ENCODE peak calls at places on chromosome 1, in six cellular contexts. One of them, this sample, is unnamed.

GRCh38 chr1:9716404-9717192 is 65.1 kb downstream of the PIK3CD start:
- DNase-seq in IMR-90: no peak
- DNase-seq in ELF-1: no peak
- DNase-seq in fibroblast of gingiva: no peak
- DNase-seq in AG04449: no peak
- DNase-seq in effector memory CD4-positive, alpha-beta T cell: no peak
- DNase-seq in this sample: no peak

GRCh38 chr1:25641931-25642611 is 25.5 kb downstream of the MAN1C1 start:
- DNase-seq in IMR-90: peak
- DNase-seq in effector memory CD4-positive, alpha-beta T cell: peak
- DNase-seq in ELF-1: peak
- DNase-seq in fibroblast of gingiva: peak
- DNase-seq in AG04449: peak
- DNase-seq in this sample: no peak

GRCh38 chr1:47574451-47575165 is 136.8 kb downstream of the FOXD2 start:
- DNase-seq in IMR-90: no peak
- DNase-seq in AG04449: no peak
- DNase-seq in ELF-1: no peak
- DNase-seq in effector memory CD4-positive, alpha-beta T cell: no peak
- DNase-seq in fibroblast of gingiva: no peak
- DNase-seq in this sample: no peak

GRCh38 chr1:47751188-47751587 is 246.0 kb downstream of the TRABD2B start:
- DNase-seq in IMR-90: no peak
- DNase-seq in fibroblast of gingiva: no peak
- DNase-seq in AG04449: no peak
- DNase-seq in ELF-1: no peak
- DNase-seq in effector memory CD4-positive, alpha-beta T cell: no peak
- DNase-seq in this sample: no peak

GRCh38 chr1:31959941-31960340 is 21.8 kb upstream of the PTP4A2 start:
- DNase-seq in AG04449: no peak
- DNase-seq in IMR-90: no peak
- DNase-seq in fibroblast of gingiva: no peak
- DNase-seq in ELF-1: no peak
- DNase-seq in effector memory CD4-positive, alpha-beta T cell: no peak
- DNase-seq in this sample: no peak

GRCh38 chr1:151655362-151655761 is 43.5 kb downstream of the SNX27 start:
- DNase-seq in ELF-1: no peak
- DNase-seq in AG04449: no peak
- DNase-seq in IMR-90: peak
- DNase-seq in effector memory CD4-positive, alpha-beta T cell: no peak
- DNase-seq in fibroblast of gingiva: no peak
- DNase-seq in this sample: no peak

GRCh38 chr1:179599623-179600249 is 8.1 kb downstream of the TDRD5 start:
- DNase-seq in ELF-1: no peak
- DNase-seq in fibroblast of gingiva: no peak
- DNase-seq in effector memory CD4-positive, alpha-beta T cell: no peak
- DNase-seq in AG04449: no peak
- DNase-seq in IMR-90: peak
- DNase-seq in this sample: no peak

GRCh38 chr1:41020109-41020576 is 1.4 kb downstream of the SLFNL1 start:
- DNase-seq in IMR-90: no peak
- DNase-seq in effector memory CD4-positive, alpha-beta T cell: no peak
- DNase-seq in ELF-1: no peak
- DNase-seq in fibroblast of gingiva: no peak
- DNase-seq in AG04449: no peak
- DNase-seq in this sample: no peak

GRCh38 chr1:20466231-20466630 is 19.8 kb downstream of the CAMK2N1 start:
- DNase-seq in effector memory CD4-positive, alpha-beta T cell: no peak
- DNase-seq in ELF-1: no peak
- DNase-seq in fibroblast of gingiva: no peak
- DNase-seq in IMR-90: no peak
- DNase-seq in AG04449: no peak
- DNase-seq in this sample: no peak

GRCh38 chr1:42736152-42736551 is 3.9 kb downstream of the CLDN19 start:
- DNase-seq in IMR-90: no peak
- DNase-seq in AG04449: no peak
- DNase-seq in ELF-1: no peak
- DNase-seq in fibroblast of gingiva: no peak
- DNase-seq in effector memory CD4-positive, alpha-beta T cell: no peak
- DNase-seq in this sample: no peak

GRCh38 chr1:23452011-23452411 is 27.5 kb upstream of the TCEA3 start:
- DNase-seq in effector memory CD4-positive, alpha-beta T cell: peak
- DNase-seq in IMR-90: peak
- DNase-seq in AG04449: no peak
- DNase-seq in ELF-1: peak
- DNase-seq in fibroblast of gingiva: peak
- DNase-seq in this sample: no peak

GRCh38 chr1:151840421-151840820 is 801 bp upstream of the C2CD4D start:
- DNase-seq in AG04449: no peak
- DNase-seq in ELF-1: no peak
- DNase-seq in fibroblast of gingiva: no peak
- DNase-seq in IMR-90: no peak
- DNase-seq in effector memory CD4-positive, alpha-beta T cell: no peak
- DNase-seq in this sample: no peak

GRCh38 chr1:110874303-110875215 is 1.6 kb downstream of the CD53 start:
- DNase-seq in effector memory CD4-positive, alpha-beta T cell: no peak
- DNase-seq in IMR-90: no peak
- DNase-seq in ELF-1: no peak
- DNase-seq in AG04449: no peak
- DNase-seq in fibroblast of gingiva: no peak
- DNase-seq in this sample: no peak

GRCh38 chr1:50975436-50975835 is 5.4 kb downstream of the CDKN2C start:
- DNase-seq in effector memory CD4-positive, alpha-beta T cell: no peak
- DNase-seq in fibroblast of gingiva: no peak
- DNase-seq in AG04449: no peak
- DNase-seq in IMR-90: no peak
- DNase-seq in ELF-1: no peak
- DNase-seq in this sample: no peak

GRCh38 chr1:43058545-43059360 is 100.1 kb upstream of the SLC2A1 start:
- DNase-seq in effector memory CD4-positive, alpha-beta T cell: no peak
- DNase-seq in AG04449: no peak
- DNase-seq in fibroblast of gingiva: no peak
- DNase-seq in ELF-1: peak
- DNase-seq in IMR-90: peak
- DNase-seq in this sample: no peak

This sample was measured in occipital lobe.